ENCODE peak calls at places on chromosome 18, in five cellular contexts. One of them, this sample, is unnamed.

GRCh38 chr18:74064510-74064909 is 83.1 kb downstream of the FBXO15 start:
- DNase-seq in GM20000: no peak
- DNase-seq in HFFc6: no peak
- DNase-seq in nephron progenitor cell: no peak
- DNase-seq in lower lobe of right lung: no peak
- DNase-seq in this sample: no peak

GRCh38 chr18:50183556-50183955 is 11.4 kb downstream of the MYO5B start:
- DNase-seq in lower lobe of right lung: no peak
- DNase-seq in HFFc6: no peak
- DNase-seq in GM20000: no peak
- DNase-seq in nephron progenitor cell: no peak
- DNase-seq in this sample: no peak

GRCh38 chr18:8354304-8354703 is 254.9 kb upstream of the RAB12 start:
- DNase-seq in lower lobe of right lung: no peak
- DNase-seq in HFFc6: no peak
- DNase-seq in nephron progenitor cell: no peak
- DNase-seq in GM20000: no peak
- DNase-seq in this sample: no peak

GRCh38 chr18:23585007-23585871 is 1.1 kb downstream of the NPC1 start:
- DNase-seq in GM20000: peak; percentile 56
- DNase-seq in lower lobe of right lung: no peak
- DNase-seq in HFFc6: peak; percentile 13
- DNase-seq in nephron progenitor cell: peak; percentile 16
- DNase-seq in this sample: no peak

GRCh38 chr18:160831-161570 is 2.6 kb downstream of the USP14 start:
- DNase-seq in GM20000: no peak
- DNase-seq in nephron progenitor cell: no peak
- DNase-seq in HFFc6: no peak
- DNase-seq in lower lobe of right lung: no peak
- DNase-seq in this sample: no peak

GRCh38 chr18:24868760-24869237 is 408.4 kb downstream of the HRH4 start:
- DNase-seq in nephron progenitor cell: no peak
- DNase-seq in lower lobe of right lung: no peak
- DNase-seq in HFFc6: peak; percentile 59
- DNase-seq in GM20000: no peak
- DNase-seq in this sample: no peak

GRCh38 chr18:23331091-23331920 is 121.8 kb upstream of the RIOK3 start:
- DNase-seq in lower lobe of right lung: peak; percentile 83
- DNase-seq in GM20000: no peak
- DNase-seq in HFFc6: no peak
- DNase-seq in nephron progenitor cell: no peak
- DNase-seq in this sample: no peak

GRCh38 chr18:29840101-29840500 is 1202.4 kb downstream of the DSC3 start:
- DNase-seq in nephron progenitor cell: no peak
- DNase-seq in HFFc6: peak; percentile 66
- DNase-seq in GM20000: no peak
- DNase-seq in lower lobe of right lung: no peak
- DNase-seq in this sample: no peak

GRCh38 chr18:45517181-45517741 is 98.0 kb upstream of the SLC14A2 start:
- DNase-seq in lower lobe of right lung: no peak
- DNase-seq in GM20000: no peak
- DNase-seq in HFFc6: no peak
- DNase-seq in nephron progenitor cell: peak; percentile 48
- DNase-seq in this sample: no peak

GRCh38 chr18:44852818-44853217 is 172.1 kb downstream of the SETBP1 start:
- DNase-seq in GM20000: no peak
- DNase-seq in HFFc6: no peak
- DNase-seq in lower lobe of right lung: no peak
- DNase-seq in nephron progenitor cell: no peak
- DNase-seq in this sample: no peak

GRCh38 chr18:33577688-33578370 is at the start of gene ASXL3:
- DNase-seq in GM20000: peak; percentile 55
- DNase-seq in HFFc6: no peak
- DNase-seq in nephron progenitor cell: peak; percentile 68
- DNase-seq in lower lobe of right lung: peak; percentile 52
- DNase-seq in this sample: peak; percentile 74

GRCh38 chr18:6627621-6628020 is 101.9 kb upstream of the ARHGAP28 start:
- DNase-seq in GM20000: no peak
- DNase-seq in HFFc6: no peak
- DNase-seq in lower lobe of right lung: no peak
- DNase-seq in nephron progenitor cell: no peak
- DNase-seq in this sample: no peak

GRCh38 chr18:76354348-76354747 is 140.7 kb downstream of the ZNF516 start:
- DNase-seq in GM20000: no peak
- DNase-seq in nephron progenitor cell: no peak
- DNase-seq in lower lobe of right lung: no peak
- DNase-seq in HFFc6: peak; percentile 46
- DNase-seq in this sample: no peak

GRCh38 chr18:77112161-77112801 is 20.3 kb downstream of the MBP start:
- DNase-seq in nephron progenitor cell: no peak
- DNase-seq in lower lobe of right lung: no peak
- DNase-seq in GM20000: no peak
- DNase-seq in HFFc6: no peak
- DNase-seq in this sample: no peak

GRCh38 chr18:5969355-5970003 is 74.2 kb upstream of the TMEM200C start:
- DNase-seq in nephron progenitor cell: no peak
- DNase-seq in HFFc6: no peak
- DNase-seq in GM20000: no peak
- DNase-seq in lower lobe of right lung: no peak
- DNase-seq in this sample: no peak

GRCh38 chr18:24076950-24077349 is 61.9 kb upstream of the CABYR start:
- DNase-seq in HFFc6: no peak
- DNase-seq in lower lobe of right lung: no peak
- DNase-seq in GM20000: no peak
- DNase-seq in nephron progenitor cell: no peak
- DNase-seq in this sample: peak; percentile 61

GRCh38 chr18:62767321-62767720 is 52.0 kb downstream of the PHLPP1 start:
- DNase-seq in lower lobe of right lung: no peak
- DNase-seq in HFFc6: no peak
- DNase-seq in nephron progenitor cell: no peak
- DNase-seq in GM20000: no peak
- DNase-seq in this sample: no peak

GRCh38 chr18:61738488-61738887 is 154.3 kb downstream of the RNF152 start:
- DNase-seq in nephron progenitor cell: no peak
- DNase-seq in GM20000: no peak
- DNase-seq in HFFc6: peak; percentile 22
- DNase-seq in lower lobe of right lung: no peak
- DNase-seq in this sample: no peak

GRCh38 chr18:7615840-7616239 is 48.7 kb downstream of the PTPRM start:
- DNase-seq in HFFc6: no peak
- DNase-seq in nephron progenitor cell: no peak
- DNase-seq in GM20000: no peak
- DNase-seq in lower lobe of right lung: no peak
- DNase-seq in this sample: no peak

GRCh38 chr18:13266208-13267100 is 47.9 kb downstream of the LDLRAD4 start:
- DNase-seq in HFFc6: no peak
- DNase-seq in lower lobe of right lung: peak; percentile 68
- DNase-seq in GM20000: no peak
- DNase-seq in nephron progenitor cell: no peak
- DNase-seq in this sample: no peak

GRCh38 chr18:45617284-45617683 is 2.0 kb downstream of the SLC14A2 start:
- DNase-seq in GM20000: no peak
- DNase-seq in HFFc6: peak; percentile 79
- DNase-seq in nephron progenitor cell: no peak
- DNase-seq in lower lobe of right lung: peak; percentile 55
- DNase-seq in this sample: no peak

GRCh38 chr18:49250819-49251388 is 209.5 kb downstream of the DYM start:
- DNase-seq in nephron progenitor cell: no peak
- DNase-seq in HFFc6: peak; percentile 23
- DNase-seq in GM20000: no peak
- DNase-seq in lower lobe of right lung: no peak
- DNase-seq in this sample: no peak

GRCh38 chr18:76451475-76452331 is 43.3 kb downstream of the ZNF516 start:
- DNase-seq in lower lobe of right lung: peak; percentile 44
- DNase-seq in nephron progenitor cell: peak; percentile 32
- DNase-seq in HFFc6: no peak
- DNase-seq in GM20000: no peak
- DNase-seq in this sample: peak; percentile 52

GRCh38 chr18:1014496-1014895 is 109.8 kb downstream of the ADCYAP1 start:
- DNase-seq in HFFc6: no peak
- DNase-seq in GM20000: no peak
- DNase-seq in nephron progenitor cell: peak; percentile 31
- DNase-seq in lower lobe of right lung: no peak
- DNase-seq in this sample: no peak

GRCh38 chr18:54150226-54150625 is 74.2 kb downstream of the MBD2 start:
- DNase-seq in lower lobe of right lung: no peak
- DNase-seq in GM20000: no peak
- DNase-seq in HFFc6: no peak
- DNase-seq in nephron progenitor cell: no peak
- DNase-seq in this sample: no peak

GRCh38 chr18:70132999-70133398 is 72.5 kb downstream of the RTTN start:
- DNase-seq in HFFc6: peak; percentile 96
- DNase-seq in lower lobe of right lung: no peak
- DNase-seq in nephron progenitor cell: no peak
- DNase-seq in GM20000: no peak
- DNase-seq in this sample: no peak

GRCh38 chr18:28637897-28638296 is 461.0 kb upstream of the CDH2 start:
- DNase-seq in lower lobe of right lung: no peak
- DNase-seq in nephron progenitor cell: no peak
- DNase-seq in GM20000: no peak
- DNase-seq in HFFc6: no peak
- DNase-seq in this sample: no peak

GRCh38 chr18:72107647-72108046 is 436.5 kb downstream of the CBLN2 start:
- DNase-seq in lower lobe of right lung: no peak
- DNase-seq in HFFc6: no peak
- DNase-seq in GM20000: no peak
- DNase-seq in nephron progenitor cell: no peak
- DNase-seq in this sample: no peak

GRCh38 chr18:61870151-61870550 is 22.7 kb downstream of the RNF152 start:
- DNase-seq in lower lobe of right lung: no peak
- DNase-seq in nephron progenitor cell: no peak
- DNase-seq in HFFc6: peak; percentile 11
- DNase-seq in GM20000: no peak
- DNase-seq in this sample: no peak

GRCh38 chr18:36455931-36456330 is 158.4 kb downstream of the FHOD3 start:
- DNase-seq in nephron progenitor cell: no peak
- DNase-seq in lower lobe of right lung: no peak
- DNase-seq in GM20000: no peak
- DNase-seq in HFFc6: no peak
- DNase-seq in this sample: no peak
- TF ChIP-seq CTCF in nephron progenitor cell: no peak
- TF ChIP-seq CTCF in lower lobe of right lung: no peak
- TF ChIP-seq CTCF in GM20000: no peak
- TF ChIP-seq CTCF in HFFc6: peak; percentile 25
- TF ChIP-seq CTCF in this sample: no peak

GRCh38 chr18:48138211-48138610 is 207.8 kb upstream of the SMAD2 start:
- DNase-seq in GM20000: no peak
- DNase-seq in lower lobe of right lung: no peak
- DNase-seq in HFFc6: no peak
- DNase-seq in nephron progenitor cell: no peak
- DNase-seq in this sample: no peak
- TF ChIP-seq CTCF in GM20000: no peak
- TF ChIP-seq CTCF in lower lobe of right lung: no peak
- TF ChIP-seq CTCF in HFFc6: no peak
- TF ChIP-seq CTCF in nephron progenitor cell: no peak
- TF ChIP-seq CTCF in this sample: peak; percentile 18

GRCh38 chr18:78445880-78446279 is 533.7 kb upstream of the SALL3 start:
- DNase-seq in nephron progenitor cell: no peak
- DNase-seq in HFFc6: no peak
- DNase-seq in lower lobe of right lung: no peak
- DNase-seq in GM20000: no peak
- DNase-seq in this sample: no peak

DNA sequence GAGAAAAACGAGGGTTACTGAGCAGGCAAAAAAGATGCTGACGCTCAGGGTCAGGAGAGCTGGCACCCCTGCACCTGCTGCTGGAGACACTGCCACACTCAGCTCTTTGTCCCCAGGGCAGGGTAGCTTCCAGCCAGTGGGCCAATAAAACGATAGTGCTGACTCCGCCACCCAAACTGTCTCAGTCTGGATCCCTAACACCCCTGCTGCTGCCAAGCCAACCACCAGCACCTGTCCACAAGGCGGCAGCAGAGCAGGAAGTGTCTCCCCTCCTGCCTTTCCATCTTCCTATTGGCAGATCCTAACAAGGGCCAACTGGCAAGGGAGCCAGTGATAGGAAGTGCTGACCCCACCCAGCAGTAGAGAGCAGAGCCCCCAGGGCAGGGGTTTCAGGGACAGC is 531.5 kb upstream of the SALL3 start:
- DNase-seq in lower lobe of right lung: no peak
- DNase-seq in nephron progenitor cell: no peak
- DNase-seq in HFFc6: no peak
- DNase-seq in GM20000: no peak
- DNase-seq in this sample: no peak
- TF ChIP-seq CTCF in lower lobe of right lung: no peak
- TF ChIP-seq CTCF in nephron progenitor cell: peak; percentile 10
- TF ChIP-seq CTCF in HFFc6: peak; percentile 8
- TF ChIP-seq CTCF in GM20000: no peak
- TF ChIP-seq CTCF in this sample: no peak

DNA sequence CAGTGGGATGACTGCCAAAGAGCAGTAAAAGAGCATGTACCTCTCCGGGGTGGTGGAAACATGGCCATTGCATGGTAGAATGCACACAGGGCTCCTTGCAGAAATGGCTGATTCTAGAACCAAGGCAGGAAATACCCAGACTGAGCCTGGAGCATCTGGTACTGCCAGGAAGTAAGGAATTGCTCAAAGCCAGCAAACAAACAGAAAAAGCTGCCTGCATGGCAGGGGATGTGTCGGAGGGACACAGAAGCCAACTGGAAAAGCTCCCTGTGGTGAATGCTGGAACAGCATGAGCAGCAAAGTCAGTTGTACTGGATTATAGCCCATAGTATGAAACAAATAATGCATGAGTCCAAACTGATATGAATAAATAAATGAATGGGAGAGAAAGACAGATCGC is 78.0 kb upstream of the NFATC1 start:
- DNase-seq in lower lobe of right lung: no peak
- DNase-seq in HFFc6: no peak
- DNase-seq in nephron progenitor cell: no peak
- DNase-seq in GM20000: no peak
- DNase-seq in this sample: no peak
- TF ChIP-seq CTCF in lower lobe of right lung: no peak
- TF ChIP-seq CTCF in HFFc6: peak; percentile 28
- TF ChIP-seq CTCF in nephron progenitor cell: no peak
- TF ChIP-seq CTCF in GM20000: no peak
- TF ChIP-seq CTCF in this sample: peak; percentile 44

This sample was measured in glutamatergic neuron.